ENCODE peak calls at places on chromosomes 6 and 20, in nine cellular contexts. U is PC-3, E is PC-9, I is SK-N-SH, M is OCI-LY7, Z is GM23338, W is hepatocyte, J is HCT116, Q is Karpas-422. L is an unnamed sample. For H3K4me1, H4K20me1 and H3K9me2, the result is how much of the 10 kb centered on the place peaks cover.

GRCh38 chr6:10269814-10270472 is 144.9 kb downstream of the TFAP2A start:
- DNase-seq in U (peak), M (no peak), W (peak), I (no peak), Q (no peak), E (no peak), Z (no peak), J (no peak), L (peak)

GRCh38 chr20:8812818-8813217 is 256.1 kb upstream of the PLCB4 start:
- DNase-seq in U (no peak), Z (peak), Q (no peak), W (no peak), M (no peak), J (no peak), E (no peak), I (no peak), L (no peak)

GRCh38 chr6:93235775-93236174 is 183.6 kb downstream of the EPHA7 start:
- DNase-seq in W (no peak), M (no peak), Z (no peak), U (no peak), J (no peak), I (no peak), Q (no peak), E (no peak), L (no peak)

GRCh38 chr6:33123732-33124524 is 48.1 kb downstream of the HLA-DPB1 start:
- DNase-seq in Q (peak), M (peak), I (peak), W (peak), E (peak), J (peak), Z (peak), U (peak), L (peak)

GRCh38 chr6:43299338-43300293 is 1.6 kb downstream of the SLC22A7 start:
- DNase-seq in M (peak), Q (no peak), J (no peak), W (no peak), E (no peak), U (no peak), I (peak), Z (no peak), L (no peak)

GRCh38 chr20:1330075-1330830 is 1.3 kb upstream of the SDCBP2 start:
- DNase-seq in J (no peak), M (peak), U (peak), Z (no peak), Q (no peak), E (peak), W (peak), I (peak), L (peak)

GRCh38 chr20:4507288-4507719 is 214.4 kb upstream of the PRND start:
- DNase-seq in U (peak), M (no peak), Q (no peak), W (no peak), J (no peak), E (no peak), I (no peak), Z (no peak), L (peak)

GRCh38 chr6:7975764-7976146 is 65.2 kb upstream of the TXNDC5 start:
- DNase-seq in U (no peak), E (peak), Q (no peak), I (no peak), Z (no peak), M (no peak), J (no peak), W (peak), L (peak)

GRCh38 chr6:137715589-137716045 is 151.4 kb upstream of the TNFAIP3 start:
- DNase-seq in W (no peak), Z (no peak), I (no peak), M (no peak), E (no peak), Q (no peak), J (no peak), U (no peak), L (peak)

GRCh38 chr6:103800131-103800670 is 1059.5 kb downstream of the HACE1 start:
- DNase-seq in J (no peak), M (no peak), W (no peak), U (no peak), I (no peak), Z (no peak), E (no peak), Q (no peak), L (no peak)

GRCh38 chr6:43977404-43978111 is 149.7 kb downstream of the MRPL14 start:
- DNase-seq in M (no peak), W (no peak), Z (no peak), J (no peak), E (no peak), I (no peak), U (no peak), Q (no peak), L (no peak)

GRCh38 chr20:2900845-2901592 is 27.7 kb downstream of the PTPRA start:
- DNase-seq in Z (no peak), I (no peak), W (no peak), M (peak), U (no peak), J (no peak), Q (no peak), E (no peak), L (no peak)

GRCh38 chr6:156850356-156850755 is 73.2 kb downstream of the ARID1B start:
- DNase-seq in Q (peak), U (no peak), M (no peak), I (no peak), Z (no peak), W (no peak), J (no peak), E (no peak), L (no peak)

GRCh38 chr20:12535316-12535715 is 473.5 kb upstream of the SPTLC3 start:
- DNase-seq in Z (no peak), M (no peak), U (no peak), E (no peak), W (peak), J (no peak), Q (no peak), I (no peak), L (no peak)

GRCh38 chr6:156517090-156517489 is 260.1 kb upstream of the ARID1B start:
- DNase-seq in U (no peak), Z (no peak), Q (no peak), I (no peak), J (no peak), E (no peak), W (peak), M (no peak), L (no peak)

GRCh38 chr6:21200056-21200870 is 393.3 kb upstream of the SOX4 start:
- DNase-seq in Q (no peak), Z (no peak), I (peak), U (no peak), W (no peak), M (no peak), E (no peak), J (no peak), L (no peak)

GRCh38 chr6:152748843-152749242 is 1.8 kb upstream of the VIP start:
- DNase-seq in I (no peak), Q (peak), E (no peak), U (peak), W (no peak), Z (peak), M (peak), J (no peak), L (peak)

GRCh38 chr20:19806806-19807691 is 49.0 kb downstream of the RIN2 start:
- DNase-seq in W (no peak), M (no peak), U (peak), Q (no peak), J (no peak), E (no peak), Z (no peak), I (peak), L (no peak)

GRCh38 chr20:11676618-11677289 is 240.9 kb upstream of the BTBD3 start:
- DNase-seq in Z (peak), Q (peak), M (peak), E (peak), W (peak), J (peak), I (peak), U (peak), L (peak)

GRCh38 chr6:89925826-89926225 is 31.6 kb downstream of the GJA10 start:
- DNase-seq in J (no peak), I (no peak), E (no peak), Q (no peak), W (no peak), U (peak), Z (no peak), M (no peak), L (peak)

GRCh38 chr6:168313371-168314028 is 6.1 kb downstream of the DACT2 start:
- DNase-seq in Q (no peak), E (no peak), U (no peak), J (no peak), W (peak), Z (peak), I (peak), M (no peak), L (no peak)

GRCh38 chr6:29547573-29547972 is 12.0 kb downstream of the UBD start:
- DNase-seq in E (no peak), M (no peak), W (no peak), I (no peak), Z (no peak), J (no peak), U (no peak), Q (no peak), L (no peak)

GRCh38 chr6:55065020-55065419 is 109.3 kb upstream of the HCRTR2 start:
- DNase-seq in I (no peak), Z (no peak), W (peak), U (no peak), J (no peak), M (no peak), Q (no peak), E (no peak), L (no peak)

GRCh38 chr20:7926767-7927166 is 13.5 kb downstream of the HAO1 start:
- DNase-seq in I (peak), U (peak), Q (peak), J (peak), E (no peak), M (peak), Z (peak), W (peak), L (peak)

DNA sequence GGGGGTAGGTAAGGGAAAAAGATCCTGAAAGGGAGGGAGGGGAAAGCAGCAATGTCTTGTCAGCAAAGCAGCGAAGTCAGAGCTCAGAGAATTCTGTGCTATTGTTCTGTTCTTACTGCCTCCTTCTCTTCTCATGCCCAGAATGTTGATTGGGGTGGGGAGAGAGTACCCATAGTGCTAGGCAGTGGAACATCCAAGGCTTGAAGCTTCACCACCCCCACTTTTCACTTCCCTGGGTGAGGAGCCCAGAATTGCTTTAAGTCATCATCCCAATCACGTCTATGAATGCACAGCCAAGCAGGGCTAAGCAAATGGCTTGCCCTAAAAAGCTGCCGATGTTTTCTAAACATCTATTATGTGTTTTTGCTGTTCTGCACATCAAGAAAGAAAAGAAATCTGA is 16.5 kb downstream of the REPS1 start:
- DNase-seq in E (no peak), Z (peak), M (no peak), Q (no peak), W (no peak), J (no peak), I (no peak), U (no peak), L (peak)
- H3K4me1 ChIP-seq in E (under half), Z (half or more), M (under half), Q (under half), W (under half), J (under half), I (under half), U (half or more), L (half or more)

DNA sequence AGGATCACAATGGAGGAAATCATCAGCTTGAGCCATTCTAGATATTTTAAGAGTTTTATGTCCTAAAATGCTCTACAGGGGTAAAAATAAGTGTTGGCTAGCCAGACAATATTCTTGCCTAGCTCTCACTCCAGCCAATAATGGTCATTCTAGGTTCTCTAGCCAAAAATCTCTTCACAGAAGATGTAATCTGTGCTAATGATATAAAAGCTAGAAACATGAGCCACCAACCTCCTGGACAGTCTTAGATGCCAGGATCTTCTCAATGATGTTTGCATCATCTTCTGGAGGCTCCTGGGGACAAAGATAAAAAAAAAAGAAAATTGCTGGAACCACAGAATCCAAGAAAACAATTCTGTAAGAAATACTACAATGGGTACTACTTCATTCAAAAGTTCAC is 119.1 kb downstream of the CHD6 start:
- DNase-seq in E (no peak), I (no peak), J (no peak), Q (no peak), Z (no peak), W (no peak), U (no peak), M (no peak), L (peak)
- H4K20me1 ChIP-seq in E (under half), I (under half), J (under half), Q (under half), Z (under half), W (under half), U (under half), M (under half), L (under half)

GRCh38 chr6:46042355-46042999 is 26.8 kb upstream of the CLIC5 start:
- DNase-seq in I (peak), Q (peak), Z (peak), M (peak), J (peak), W (peak), E (peak), U (peak), L (peak)

GRCh38 chr6:46050845-46051405 is 35.3 kb upstream of the CLIC5 start:
- DNase-seq in Q (no peak), W (no peak), Z (no peak), E (no peak), U (no peak), J (no peak), I (no peak), M (no peak), L (no peak)

GRCh38 chr6:46048646-46049297 is 33.1 kb upstream of the CLIC5 start:
- DNase-seq in Q (no peak), E (no peak), M (no peak), U (no peak), J (no peak), I (no peak), Z (no peak), W (no peak), L (no peak)

GRCh38 chr6:46044876-46045617 is 29.4 kb upstream of the CLIC5 start:
- DNase-seq in Q (no peak), I (no peak), W (peak), E (peak), M (no peak), J (peak), U (peak), Z (no peak), L (peak)

GRCh38 chr6:46046558-46047169 is 31.0 kb upstream of the CLIC5 start:
- DNase-seq in J (no peak), I (no peak), Z (no peak), M (no peak), W (no peak), E (no peak), Q (no peak), U (no peak), L (no peak)
- H3K9me2 ChIP-seq in J (under half), I (under half), Z (under half), M (under half), W (under half), E (under half), Q (under half), U (under half), L (under half)

DNA sequence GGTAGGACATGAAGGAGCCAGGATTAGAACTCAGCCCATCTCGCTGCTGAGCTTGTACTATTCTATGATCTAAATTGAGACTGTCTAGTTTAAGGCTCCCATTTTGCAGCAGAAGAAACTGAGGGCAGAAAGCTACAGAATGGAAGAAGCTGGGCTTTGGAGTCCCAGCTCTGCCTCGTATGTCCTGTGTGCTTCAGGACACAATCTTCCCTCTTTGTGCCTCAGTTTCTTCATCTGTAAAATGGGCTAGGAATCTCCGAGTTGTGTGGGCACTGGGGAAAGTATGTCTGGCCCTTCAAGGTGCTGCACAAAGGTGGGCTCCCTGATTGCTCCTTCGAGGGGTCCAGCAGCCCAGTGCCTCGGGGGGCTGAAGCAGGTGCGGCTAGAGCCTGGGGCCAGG is 20.7 kb downstream of the NOL4L start:
- DNase-seq in U (no peak), Q (no peak), M (no peak), W (no peak), J (no peak), E (no peak), Z (no peak), I (no peak), L (no peak)
- H3K4me1 ChIP-seq in U (under half), Q (under half), M (under half), W (under half), J (under half), E (under half), Z (under half), I (under half), L (under half)

GRCh38 chr6:166500246-166500645 is 86.2 kb downstream of the RAMACL start:
- DNase-seq in U (no peak), Q (no peak), J (no peak), Z (no peak), W (no peak), M (no peak), I (peak), E (no peak), L (no peak)
- H4K20me1 ChIP-seq in U (under half), Q (under half), J (under half), Z (under half), W (under half), M (under half), I (under half), E (under half), L (under half)

GRCh38 chr6:42030585-42031506 is 19.5 kb upstream of the TAF8 start:
- DNase-seq in J (no peak), Z (peak), M (peak), U (no peak), E (peak), Q (peak), W (peak), I (peak), L (no peak)

GRCh38 chr6:42029881-42030280 is 20.4 kb upstream of the TAF8 start:
- DNase-seq in Z (no peak), Q (no peak), E (no peak), M (no peak), W (no peak), J (no peak), I (no peak), U (no peak), L (no peak)

GRCh38 chr6:42026540-42026939 is 23.8 kb upstream of the TAF8 start:
- DNase-seq in M (no peak), U (no peak), I (no peak), Q (peak), J (no peak), E (no peak), W (no peak), Z (no peak), L (no peak)

GRCh38 chr6:42028234-42029061 is 21.9 kb upstream of the TAF8 start:
- DNase-seq in W (peak), Q (no peak), Z (no peak), J (no peak), M (no peak), I (no peak), E (no peak), U (no peak), L (peak)

DNA sequence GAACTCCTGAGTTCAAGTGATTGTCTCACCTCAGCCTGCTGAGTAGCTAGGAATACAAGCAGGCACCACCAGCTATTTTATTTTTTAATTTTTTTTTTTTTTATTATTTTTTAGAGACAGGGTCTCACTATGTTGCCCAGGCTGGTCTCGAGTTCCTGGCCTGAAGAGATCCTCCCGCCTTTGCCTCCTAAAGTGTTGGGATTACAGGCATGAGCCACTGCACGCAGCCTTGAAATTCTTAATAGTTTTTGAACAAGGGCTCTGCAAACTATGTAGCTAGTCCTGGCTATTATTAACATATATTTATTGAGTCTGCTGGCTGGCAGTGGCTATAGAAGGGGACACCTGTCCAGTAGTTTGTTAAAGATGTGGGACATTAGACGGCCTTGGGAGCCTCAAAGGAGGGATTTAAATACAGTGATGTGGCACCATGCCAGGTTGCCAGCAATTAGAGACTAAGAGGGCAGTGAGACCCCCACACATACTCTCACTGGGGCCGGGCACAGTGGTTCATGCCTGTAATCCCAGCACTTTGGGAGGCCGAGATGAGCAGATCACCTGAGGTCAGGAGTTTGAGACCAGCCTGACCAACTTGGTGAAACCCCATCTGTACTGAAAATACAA is 21.1 kb upstream of the TAF8 start:
- DNase-seq in Z (no peak), M (no peak), I (no peak), J (no peak), E (no peak), U (no peak), Q (no peak), W (no peak), L (no peak)
- H3K9me2 ChIP-seq in Z (under half), M (under half), I (under half), J (under half), E (under half), U (under half), Q (under half), W (under half), L (under half)

GRCh38 chr6:42025790-42026311 is 24.5 kb upstream of the TAF8 start:
- DNase-seq in J (no peak), Z (no peak), I (no peak), E (no peak), Q (no peak), U (no peak), W (no peak), M (no peak), L (no peak)

GRCh38 chr6:42020967-42021366 is 29.4 kb upstream of the TAF8 start:
- DNase-seq in J (no peak), Z (no peak), E (no peak), M (no peak), Q (no peak), U (no peak), W (no peak), I (no peak), L (no peak)

GRCh38 chr6:42021847-42022754 is 28.2 kb upstream of the TAF8 start:
- DNase-seq in W (no peak), U (no peak), Q (peak), Z (peak), J (no peak), M (peak), E (no peak), I (no peak), L (no peak)

GRCh38 chr6:42025066-42025789 is 25.1 kb upstream of the TAF8 start:
- DNase-seq in J (no peak), M (peak), E (no peak), W (no peak), U (no peak), Z (no peak), I (no peak), Q (peak), L (no peak)

DNA sequence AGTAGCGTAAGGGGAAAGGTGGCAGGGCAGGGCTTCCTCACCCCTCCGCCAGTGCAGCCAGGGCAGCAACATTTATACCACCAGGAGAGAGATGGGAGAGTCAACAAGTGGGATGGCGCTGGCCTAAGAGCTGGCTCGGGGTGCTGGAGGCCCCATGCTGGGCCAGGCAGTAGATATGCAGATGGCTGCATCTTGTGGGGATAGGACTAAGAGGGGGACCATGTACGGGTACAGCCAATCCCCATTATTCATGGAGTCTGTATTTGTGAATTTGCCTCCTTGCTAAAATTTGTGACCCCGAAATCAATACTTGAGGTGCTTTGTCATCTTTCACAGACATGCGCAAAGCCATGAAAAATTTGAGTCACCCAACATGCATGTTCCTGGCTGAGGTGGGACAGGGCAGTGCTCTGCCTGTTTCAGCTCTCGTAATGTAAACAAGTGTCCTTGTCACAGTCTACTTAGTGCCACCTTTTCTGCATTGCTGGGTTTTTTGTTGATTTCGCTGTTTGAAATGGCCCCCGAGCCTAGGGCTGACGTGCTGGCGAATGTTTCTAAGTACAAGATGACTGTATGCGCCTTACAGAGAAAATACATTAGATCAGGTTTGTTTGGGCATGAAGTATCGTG is 27.5 kb upstream of the TAF8 start:
- DNase-seq in I (no peak), W (no peak), Z (no peak), J (no peak), M (peak), E (no peak), Q (peak), U (no peak), L (no peak)
- H3K4me1 ChIP-seq in I (under half), W (under half), Z (under half), J (under half), M (half or more), E (under half), Q (half or more), U (under half), L (under half)

GRCh38 chr20:51528263-51529026 is 14.1 kb downstream of the NFATC2 start:
- DNase-seq in M (no peak), E (no peak), J (no peak), U (no peak), I (no peak), W (no peak), Z (no peak), Q (no peak), L (no peak)
- H4K20me1 ChIP-seq in M (under half), E (under half), J (under half), U (under half), I (under half), W (under half), Z (under half), Q (under half), L (under half)